ENCODE peak calls at places on chromosomes 13 and 19, in four cellular contexts. L is K562, O is endothelial cell of umbilical vein, V is GM12878. K is an unnamed sample.

GRCh38 chr19:19490247-19490968 is 24.9 kb downstream of the TSSK6 start:
- DNase-seq in L (peak; percentile 66), O (peak; percentile 88), V (peak; percentile 51), K (peak; percentile 82)

GRCh38 chr19:29775575-29775900 is 36.3 kb upstream of the CCNE1 start:
- DNase-seq in L (no peak), O (no peak), V (no peak), K (no peak)

GRCh38 chr19:8698433-8699063 is at the start of gene ACTL9:
- DNase-seq in L (no peak), O (no peak), V (no peak), K (no peak)

GRCh38 chr19:1747285-1748114 is 5.8 kb upstream of the ONECUT3 start:
- DNase-seq in L (peak; percentile 91), O (peak; percentile 31), V (no peak), K (peak; percentile 80)

GRCh38 chr13:40060318-40061007 is 405.0 kb downstream of the COG6 start:
- DNase-seq in L (no peak), O (no peak), V (peak; percentile 97), K (no peak)

GRCh38 chr19:50725218-50725931 is 2.2 kb downstream of the CLEC11A start:
- DNase-seq in L (no peak), O (no peak), V (no peak), K (no peak)

GRCh38 chr13:56528040-56528760 is 612.5 kb upstream of the PRR20A start:
- DNase-seq in L (no peak), O (no peak), V (no peak), K (no peak)

GRCh38 chr13:109740121-109740520 is 46.3 kb downstream of the IRS2 start:
- DNase-seq in L (no peak), O (no peak), V (no peak), K (no peak)

GRCh38 chr19:10279737-10280442 is 6.9 kb upstream of the ICAM4 start:
- DNase-seq in L (no peak), O (no peak), V (no peak), K (no peak)

GRCh38 chr19:12494260-12494860 is 9.7 kb upstream of the ZNF709 start:
- DNase-seq in L (no peak), O (no peak), V (no peak), K (no peak)

GRCh38 chr19:36973021-36973843 is 57.1 kb downstream of the ZNF568 start:
- DNase-seq in L (peak; percentile 20), O (peak; percentile 62), V (peak; percentile 17), K (peak; percentile 50)

GRCh38 chr13:112333756-112334543 is 42.2 kb upstream of the SPACA7 start:
- DNase-seq in L (peak; percentile 18), O (no peak), V (no peak), K (no peak)

GRCh38 chr19:50772408-50773311 is 2.4 kb downstream of the GPR32 start:
- DNase-seq in L (peak; percentile 82), O (peak; percentile 21), V (no peak), K (peak; percentile 24)

GRCh38 chr13:52348983-52349780 is 56.8 kb downstream of the THSD1 start:
- DNase-seq in L (no peak), O (peak; percentile 51), V (no peak), K (peak; percentile 85)

GRCh38 chr13:60078226-60078625 is 85.5 kb downstream of the DIAPH3 start:
- DNase-seq in L (no peak), O (no peak), V (no peak), K (no peak)

GRCh38 chr13:60080871-60081270 is 82.9 kb downstream of the DIAPH3 start:
- DNase-seq in L (no peak), O (no peak), V (no peak), K (no peak)
- TF ChIP-seq FOS in L (no peak), O (no peak), V (no peak), K (no peak)

GRCh38 chr13:34462843-34463242 is 479.2 kb upstream of the NBEA start:
- DNase-seq in L (no peak), O (peak; percentile 76), V (no peak), K (peak; percentile 22)
- TF ChIP-seq FOS in L (no peak), O (peak; percentile 92), V (no peak), K (no peak)

DNA sequence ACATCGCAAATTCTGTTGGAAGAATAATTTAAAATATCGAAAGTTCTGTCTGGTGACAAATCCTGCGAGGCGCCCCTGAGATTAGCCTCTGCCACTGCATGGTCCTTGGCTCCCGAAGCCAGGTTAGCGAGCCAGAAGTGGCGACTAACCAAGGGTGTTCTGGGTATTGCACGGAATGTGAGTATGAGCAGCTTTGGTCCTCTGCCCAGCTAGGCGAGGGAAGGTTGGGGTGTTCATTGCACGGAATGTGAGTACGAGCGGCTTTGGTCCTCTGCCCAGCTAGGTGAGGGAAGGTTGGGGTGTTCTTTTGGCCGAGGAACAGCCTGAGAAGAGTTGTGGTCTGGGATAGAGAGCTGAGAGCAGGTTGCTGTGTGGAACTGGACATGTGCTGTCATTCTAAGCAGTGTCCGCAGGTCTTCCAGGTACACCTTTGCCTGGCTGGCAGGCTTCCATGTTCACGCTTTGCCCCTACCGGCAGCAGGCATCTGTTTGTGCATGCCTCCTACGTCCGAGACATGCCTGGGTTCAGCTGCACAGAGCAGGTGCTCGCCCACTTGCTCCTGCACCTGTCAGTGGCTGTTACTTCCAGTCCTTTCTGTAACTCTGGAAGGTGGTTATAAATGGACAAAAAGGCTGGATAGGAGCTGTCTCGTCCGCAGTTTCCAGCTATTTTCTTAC is 18.3 kb upstream of the TEX29 start:
- DNase-seq in L (no peak), O (no peak), V (no peak), K (no peak)
- TF ChIP-seq FOS in L (no peak), O (no peak), V (no peak), K (no peak)

DNA sequence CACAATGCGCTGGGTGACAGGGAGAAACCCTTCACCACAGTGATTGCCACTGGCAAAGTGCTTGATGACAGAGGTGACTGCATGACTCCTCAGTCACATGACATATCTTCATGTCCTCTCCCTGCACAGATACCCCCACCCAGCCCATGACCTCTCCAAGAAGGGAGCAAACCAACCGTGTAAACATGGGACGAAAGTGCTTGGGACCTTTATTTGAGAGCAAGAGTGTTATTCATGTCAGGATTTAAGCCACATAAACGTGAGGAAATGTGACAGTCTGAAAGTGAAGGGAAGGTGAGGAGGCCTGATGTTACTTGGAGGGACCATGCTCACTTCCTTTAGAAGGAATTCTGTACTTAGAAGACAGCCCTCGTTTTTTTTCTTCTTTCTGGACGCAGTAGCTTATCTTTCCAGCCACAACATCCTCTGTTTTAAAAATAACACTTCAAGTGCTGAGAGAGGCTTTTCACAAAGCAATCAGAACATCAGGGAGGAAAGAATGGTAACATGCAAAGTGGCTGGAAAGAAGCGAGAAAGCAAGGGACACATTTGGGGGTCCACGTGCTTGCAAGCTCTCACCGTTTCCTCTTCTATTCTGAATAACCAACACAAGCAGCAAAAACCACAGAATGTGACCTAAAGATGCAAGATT is 35.6 kb downstream of the EPS15L1 start:
- DNase-seq in L (peak; percentile 33), O (peak; percentile 93), V (no peak), K (no peak)
- TF ChIP-seq FOS in L (no peak), O (no peak), V (no peak), K (no peak)